ENCODE peak calls at places on chromosomes 12 and 14, in seven cellular contexts. One of them, this sample, is unnamed.

GRCh38 chr12:65672441-65672840 is 151.8 kb upstream of the HMGA2 start:
- DNase-seq in H1: no peak
- DNase-seq in HCT116: no peak
- DNase-seq in HepG2: no peak
- DNase-seq in GM12878: no peak
- DNase-seq in HEK293T: no peak
- DNase-seq in WTC11: no peak
- DNase-seq in this sample: no peak

GRCh38 chr12:70045036-70045435 is 198.2 kb upstream of the CNOT2 start:
- DNase-seq in HCT116: no peak
- DNase-seq in WTC11: no peak
- DNase-seq in HEK293T: no peak
- DNase-seq in GM12878: no peak
- DNase-seq in H1: no peak
- DNase-seq in HepG2: no peak
- DNase-seq in this sample: no peak

GRCh38 chr12:50246873-50247612 is 36.3 kb downstream of the LIMA1 start:
- DNase-seq in GM12878: peak; percentile 62
- DNase-seq in HepG2: peak; percentile 59
- DNase-seq in HEK293T: peak; percentile 12
- DNase-seq in H1: no peak
- DNase-seq in WTC11: no peak
- DNase-seq in HCT116: peak; percentile 99
- DNase-seq in this sample: peak; percentile 75

GRCh38 chr14:71395151-71395604 is 487.9 kb downstream of the PCNX1 start:
- DNase-seq in HCT116: no peak
- DNase-seq in HEK293T: no peak
- DNase-seq in WTC11: no peak
- DNase-seq in HepG2: no peak
- DNase-seq in H1: no peak
- DNase-seq in GM12878: no peak
- DNase-seq in this sample: no peak

GRCh38 chr12:15931590-15932053 is 20.5 kb downstream of the DERA start:
- DNase-seq in GM12878: peak; percentile 64
- DNase-seq in HEK293T: no peak
- DNase-seq in WTC11: no peak
- DNase-seq in HCT116: no peak
- DNase-seq in H1: no peak
- DNase-seq in HepG2: peak; percentile 44
- DNase-seq in this sample: no peak

GRCh38 chr12:3920378-3921141 is 47.4 kb upstream of the PARP11 start:
- DNase-seq in HCT116: no peak
- DNase-seq in HepG2: peak; percentile 66
- DNase-seq in H1: no peak
- DNase-seq in GM12878: no peak
- DNase-seq in HEK293T: peak; percentile 18
- DNase-seq in WTC11: no peak
- DNase-seq in this sample: no peak

GRCh38 chr12:44759289-44759688 is 116.8 kb downstream of the NELL2 start:
- DNase-seq in WTC11: no peak
- DNase-seq in HCT116: no peak
- DNase-seq in GM12878: no peak
- DNase-seq in H1: no peak
- DNase-seq in HepG2: no peak
- DNase-seq in HEK293T: no peak
- DNase-seq in this sample: no peak

GRCh38 chr14:55309761-55310365 is 38.6 kb downstream of the FBXO34 start:
- DNase-seq in WTC11: no peak
- DNase-seq in HepG2: no peak
- DNase-seq in H1: no peak
- DNase-seq in HEK293T: no peak
- DNase-seq in GM12878: no peak
- DNase-seq in HCT116: no peak
- DNase-seq in this sample: no peak

GRCh38 chr12:120327593-120327992 is at the start of gene PLA2G1B:
- DNase-seq in HepG2: peak; percentile 44
- DNase-seq in HEK293T: no peak
- DNase-seq in HCT116: no peak
- DNase-seq in WTC11: no peak
- DNase-seq in H1: no peak
- DNase-seq in GM12878: no peak
- DNase-seq in this sample: no peak

GRCh38 chr14:63438065-63438757 is 105.0 kb downstream of the PPP2R5E start:
- DNase-seq in HepG2: peak; percentile 9
- DNase-seq in HCT116: peak; percentile 15
- DNase-seq in WTC11: no peak
- DNase-seq in H1: no peak
- DNase-seq in HEK293T: no peak
- DNase-seq in GM12878: no peak
- DNase-seq in this sample: peak; percentile 14

GRCh38 chr14:92690171-92691011 is 58.0 kb downstream of the LGMN start:
- DNase-seq in HepG2: peak; percentile 45
- DNase-seq in WTC11: peak; percentile 28
- DNase-seq in H1: no peak
- DNase-seq in HCT116: peak; percentile 59
- DNase-seq in GM12878: no peak
- DNase-seq in HEK293T: peak; percentile 35
- DNase-seq in this sample: no peak

GRCh38 chr12:16573652-16574077 is 32.3 kb downstream of the LMO3 start:
- DNase-seq in HCT116: no peak
- DNase-seq in HepG2: peak; percentile 18
- DNase-seq in GM12878: no peak
- DNase-seq in WTC11: peak; percentile 18
- DNase-seq in H1: no peak
- DNase-seq in HEK293T: no peak
- DNase-seq in this sample: no peak

GRCh38 chr14:26765768-26766550 is 168.1 kb upstream of the NOVA1 start:
- DNase-seq in H1: no peak
- DNase-seq in HEK293T: no peak
- DNase-seq in HepG2: no peak
- DNase-seq in HCT116: no peak
- DNase-seq in GM12878: no peak
- DNase-seq in WTC11: no peak
- DNase-seq in this sample: no peak

GRCh38 chr12:8501720-8502119 is 11.6 kb upstream of the CLEC4D start:
- DNase-seq in HepG2: no peak
- DNase-seq in HEK293T: no peak
- DNase-seq in HCT116: no peak
- DNase-seq in WTC11: no peak
- DNase-seq in H1: no peak
- DNase-seq in GM12878: no peak
- DNase-seq in this sample: no peak

GRCh38 chr12:49777800-49778748 is 36.7 kb downstream of the TMBIM6 start:
- DNase-seq in HCT116: peak; percentile 42
- DNase-seq in H1: peak; percentile 72
- DNase-seq in WTC11: peak; percentile 90
- DNase-seq in GM12878: no peak
- DNase-seq in HepG2: peak; percentile 39
- DNase-seq in HEK293T: peak; percentile 78
- DNase-seq in this sample: peak; percentile 70

GRCh38 chr14:35286707-35287106 is 5.5 kb upstream of the PSMA6 start:
- DNase-seq in HepG2: no peak
- DNase-seq in GM12878: no peak
- DNase-seq in HEK293T: no peak
- DNase-seq in HCT116: no peak
- DNase-seq in WTC11: no peak
- DNase-seq in H1: no peak
- DNase-seq in this sample: no peak

GRCh38 chr12:100643246-100643645 is 69.8 kb downstream of the GAS2L3 start:
- DNase-seq in HepG2: no peak
- DNase-seq in HCT116: no peak
- DNase-seq in H1: no peak
- DNase-seq in WTC11: no peak
- DNase-seq in HEK293T: no peak
- DNase-seq in GM12878: no peak
- DNase-seq in this sample: no peak

GRCh38 chr12:124835652-124836410 is 27.8 kb downstream of the SCARB1 start:
- DNase-seq in HepG2: no peak
- DNase-seq in HCT116: no peak
- DNase-seq in HEK293T: no peak
- DNase-seq in GM12878: no peak
- DNase-seq in H1: no peak
- DNase-seq in WTC11: no peak
- DNase-seq in this sample: no peak

GRCh38 chr14:102320033-102320660 is 601 bp downstream of the ZNF839 start:
- DNase-seq in WTC11: no peak
- DNase-seq in H1: no peak
- DNase-seq in HepG2: no peak
- DNase-seq in HEK293T: peak; percentile 40
- DNase-seq in GM12878: no peak
- DNase-seq in HCT116: no peak
- DNase-seq in this sample: peak; percentile 63

GRCh38 chr12:56042430-56043203 is 899 bp downstream of the RPS26 start:
- DNase-seq in WTC11: no peak
- DNase-seq in HepG2: no peak
- DNase-seq in H1: no peak
- DNase-seq in GM12878: no peak
- DNase-seq in HCT116: no peak
- DNase-seq in HEK293T: no peak
- DNase-seq in this sample: no peak

GRCh38 chr14:49959822-49960408 is 67.0 kb downstream of the ARF6 start:
- DNase-seq in H1: no peak
- DNase-seq in HCT116: no peak
- DNase-seq in HEK293T: no peak
- DNase-seq in WTC11: no peak
- DNase-seq in HepG2: no peak
- DNase-seq in GM12878: peak; percentile 76
- DNase-seq in this sample: no peak

GRCh38 chr12:110916295-110916875 is 4.0 kb downstream of the MYL2 start:
- DNase-seq in HEK293T: no peak
- DNase-seq in WTC11: no peak
- DNase-seq in H1: no peak
- DNase-seq in HCT116: no peak
- DNase-seq in GM12878: no peak
- DNase-seq in HepG2: no peak
- DNase-seq in this sample: no peak

GRCh38 chr14:89959853-89960493 is 4.2 kb downstream of the TDP1 start:
- DNase-seq in H1: no peak
- DNase-seq in HEK293T: no peak
- DNase-seq in HCT116: no peak
- DNase-seq in HepG2: no peak
- DNase-seq in WTC11: no peak
- DNase-seq in GM12878: no peak
- DNase-seq in this sample: no peak

GRCh38 chr14:95482967-95483842 is 33.2 kb downstream of the SYNE3 start:
- DNase-seq in H1: no peak
- DNase-seq in WTC11: no peak
- DNase-seq in HEK293T: no peak
- DNase-seq in HepG2: peak; percentile 49
- DNase-seq in HCT116: peak; percentile 46
- DNase-seq in GM12878: no peak
- DNase-seq in this sample: peak; percentile 13

GRCh38 chr14:103994535-103995184 is 52.3 kb upstream of the RD3L start:
- DNase-seq in HEK293T: no peak
- DNase-seq in HepG2: no peak
- DNase-seq in WTC11: no peak
- DNase-seq in H1: no peak
- DNase-seq in GM12878: no peak
- DNase-seq in HCT116: no peak
- DNase-seq in this sample: no peak

GRCh38 chr12:92070054-92070863 is 75.4 kb downstream of the BTG1 start:
- DNase-seq in HEK293T: no peak
- DNase-seq in HCT116: no peak
- DNase-seq in GM12878: no peak
- DNase-seq in H1: no peak
- DNase-seq in WTC11: no peak
- DNase-seq in HepG2: peak; percentile 81
- DNase-seq in this sample: no peak
- TF ChIP-seq SP1 in HEK293T: no peak
- TF ChIP-seq SP1 in HCT116: no peak
- TF ChIP-seq SP1 in GM12878: no peak
- TF ChIP-seq SP1 in H1: no peak
- TF ChIP-seq SP1 in WTC11: no peak
- TF ChIP-seq SP1 in HepG2: no peak
- TF ChIP-seq SP1 in this sample: no peak

GRCh38 chr14:34179723-34180122 is 228.8 kb upstream of the EGLN3 start:
- DNase-seq in WTC11: no peak
- DNase-seq in HEK293T: no peak
- DNase-seq in GM12878: no peak
- DNase-seq in HCT116: no peak
- DNase-seq in H1: no peak
- DNase-seq in HepG2: no peak
- DNase-seq in this sample: no peak
- TF ChIP-seq SP1 in WTC11: no peak
- TF ChIP-seq SP1 in HEK293T: no peak
- TF ChIP-seq SP1 in GM12878: no peak
- TF ChIP-seq SP1 in HCT116: no peak
- TF ChIP-seq SP1 in H1: no peak
- TF ChIP-seq SP1 in HepG2: no peak
- TF ChIP-seq SP1 in this sample: no peak

GRCh38 chr12:1932264-1932777 is 13.9 kb upstream of the CACNA2D4 start:
- DNase-seq in HEK293T: no peak
- DNase-seq in HepG2: no peak
- DNase-seq in GM12878: no peak
- DNase-seq in H1: no peak
- DNase-seq in HCT116: no peak
- DNase-seq in WTC11: no peak
- DNase-seq in this sample: no peak
- TF ChIP-seq SP1 in HEK293T: no peak
- TF ChIP-seq SP1 in HepG2: no peak
- TF ChIP-seq SP1 in GM12878: no peak
- TF ChIP-seq SP1 in H1: no peak
- TF ChIP-seq SP1 in HCT116: no peak
- TF ChIP-seq SP1 in WTC11: no peak
- TF ChIP-seq SP1 in this sample: no peak

DNA sequence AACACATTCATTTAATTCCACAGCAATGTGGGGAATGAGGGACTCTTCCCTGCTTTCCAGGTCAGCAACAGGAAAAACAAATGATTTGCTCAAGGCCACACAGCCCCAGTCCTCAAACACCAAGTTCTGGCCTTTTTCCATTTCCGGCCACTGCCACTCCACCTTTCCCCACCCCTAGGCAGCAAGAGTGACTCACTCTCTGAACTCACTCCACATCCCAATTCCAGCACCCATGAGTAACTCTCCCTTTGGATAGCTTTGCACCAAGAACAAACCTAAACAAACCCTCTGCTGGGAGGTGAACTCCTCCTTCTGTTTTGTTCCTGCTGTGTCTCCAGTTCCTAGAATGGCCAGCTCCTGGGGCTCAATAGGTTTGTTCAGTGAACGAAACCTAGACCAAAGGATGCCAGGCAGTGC is 30.4 kb upstream of the PLEKHG6 start:
- DNase-seq in HepG2: peak; percentile 93
- DNase-seq in H1: no peak
- DNase-seq in WTC11: no peak
- DNase-seq in GM12878: no peak
- DNase-seq in HEK293T: no peak
- DNase-seq in HCT116: peak; percentile 85
- DNase-seq in this sample: no peak
- TF ChIP-seq SP1 in HepG2: no peak
- TF ChIP-seq SP1 in H1: no peak
- TF ChIP-seq SP1 in WTC11: no peak
- TF ChIP-seq SP1 in GM12878: no peak
- TF ChIP-seq SP1 in HEK293T: no peak
- TF ChIP-seq SP1 in HCT116: no peak
- TF ChIP-seq SP1 in this sample: no peak

DNA sequence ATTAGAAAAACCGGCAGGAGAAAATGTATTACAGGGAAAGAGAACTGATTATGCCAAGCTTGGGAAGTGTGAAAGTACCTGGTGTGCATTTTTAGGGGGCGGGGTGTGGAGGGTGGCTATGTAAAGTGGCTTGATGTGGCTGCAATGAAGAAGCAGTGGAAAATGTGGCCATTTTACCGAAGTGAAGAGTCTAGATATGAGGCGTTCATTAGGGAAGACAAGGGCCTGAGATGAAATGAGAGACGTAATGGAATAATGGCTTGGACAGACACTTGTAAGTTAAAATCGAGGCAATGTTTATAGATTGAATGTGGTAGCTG is 1.2 kb downstream of the VEZT start:
- DNase-seq in HCT116: no peak
- DNase-seq in H1: no peak
- DNase-seq in GM12878: no peak
- DNase-seq in HEK293T: no peak
- DNase-seq in HepG2: no peak
- DNase-seq in WTC11: no peak
- DNase-seq in this sample: no peak
- TF ChIP-seq SP1 in HCT116: no peak
- TF ChIP-seq SP1 in H1: no peak
- TF ChIP-seq SP1 in GM12878: no peak
- TF ChIP-seq SP1 in HEK293T: no peak
- TF ChIP-seq SP1 in HepG2: no peak
- TF ChIP-seq SP1 in WTC11: no peak
- TF ChIP-seq SP1 in this sample: no peak